ENCODE peak calls at places on chromosomes 3 and 15, in six cellular contexts. L, A, K, Y, W and U are unnamed samples.

GRCh38 chr3:157242836-157243235 is 82.9 kb upstream of the CCNL1 start:
- DNase-seq in L (no peak), A (no peak), K (no peak), Y (no peak), W (no peak), U (no peak)

GRCh38 chr3:64255941-64256340 is 30.7 kb upstream of the PRICKLE2 start:
- DNase-seq in L (no peak), A (no peak), K (no peak), Y (no peak), W (no peak), U (no peak)

GRCh38 chr3:11600501-11601282 is 43.0 kb downstream of the VGLL4 start:
- DNase-seq in L (peak), A (peak), K (peak), Y (peak), W (no peak), U (no peak)

GRCh38 chr3:69710153-69710977 is 28.9 kb upstream of the MITF start:
- DNase-seq in L (no peak), A (no peak), K (no peak), Y (no peak), W (no peak), U (no peak)

GRCh38 chr3:43185656-43186375 is 79.9 kb upstream of the POMGNT2 start:
- DNase-seq in L (no peak), A (no peak), K (no peak), Y (no peak), W (no peak), U (no peak)

GRCh38 chr3:122583770-122584169 is 6.3 kb downstream of the PARP15 start:
- DNase-seq in L (no peak), A (no peak), K (no peak), Y (no peak), W (no peak), U (no peak)

GRCh38 chr3:172557515-172558220 is 34.4 kb upstream of the TNFSF10 start:
- DNase-seq in L (no peak), A (no peak), K (no peak), Y (no peak), W (no peak), U (no peak)

GRCh38 chr15:60905587-60905986 is 323.5 kb downstream of the RORA start:
- DNase-seq in L (no peak), A (no peak), K (peak), Y (no peak), W (no peak), U (no peak)

GRCh38 chr15:40414816-40415215 is 9.2 kb downstream of the IVD start:
- DNase-seq in L (no peak), A (no peak), K (no peak), Y (no peak), W (peak), U (no peak)

GRCh38 chr15:33374181-33375006 is 63.6 kb downstream of the RYR3 start:
- DNase-seq in L (no peak), A (no peak), K (no peak), Y (no peak), W (no peak), U (no peak)

GRCh38 chr15:87609474-87609873 is 647.1 kb downstream of the NTRK3 start:
- DNase-seq in L (no peak), A (no peak), K (no peak), Y (no peak), W (no peak), U (peak)

GRCh38 chr3:65902304-65902793 is 136.4 kb downstream of the MAGI1 start:
- DNase-seq in L (no peak), A (no peak), K (peak), Y (no peak), W (no peak), U (no peak)

GRCh38 chr3:98770261-98771039 is 7.3 kb downstream of the ST3GAL6 start:
- DNase-seq in L (no peak), A (no peak), K (peak), Y (no peak), W (peak), U (no peak)

GRCh38 chr15:73326157-73326556 is 42.6 kb downstream of the HCN4 start:
- DNase-seq in L (no peak), A (no peak), K (no peak), Y (peak), W (peak), U (no peak)

GRCh38 chr3:62723171-62723570 is 152.0 kb downstream of the CADPS start:
- DNase-seq in L (no peak), A (no peak), K (no peak), Y (no peak), W (no peak), U (no peak)

GRCh38 chr3:72337480-72337855 is 510.8 kb downstream of the SHQ1 start:
- DNase-seq in L (no peak), A (no peak), K (no peak), Y (no peak), W (no peak), U (peak)

GRCh38 chr3:152834354-152835310 is at the start of gene P2RY1:
- DNase-seq in L (peak), A (peak), K (peak), Y (peak), W (peak), U (peak)

GRCh38 chr15:100525894-100526512 is 2.7 kb downstream of the CERS3 start:
- DNase-seq in L (peak), A (no peak), K (peak), Y (no peak), W (no peak), U (no peak)

GRCh38 chr3:121651684-121652083 is 9.0 kb downstream of the HCLS1 start:
- DNase-seq in L (no peak), A (no peak), K (no peak), Y (no peak), W (no peak), U (peak)

GRCh38 chr15:41934843-41935242 is 37.5 kb downstream of the EHD4 start:
- DNase-seq in L (no peak), A (no peak), K (peak), Y (no peak), W (peak), U (no peak)

GRCh38 chr15:71632571-71633195 is 177.7 kb upstream of the NR2E3 start:
- DNase-seq in L (no peak), A (no peak), K (no peak), Y (no peak), W (no peak), U (no peak)

DNA sequence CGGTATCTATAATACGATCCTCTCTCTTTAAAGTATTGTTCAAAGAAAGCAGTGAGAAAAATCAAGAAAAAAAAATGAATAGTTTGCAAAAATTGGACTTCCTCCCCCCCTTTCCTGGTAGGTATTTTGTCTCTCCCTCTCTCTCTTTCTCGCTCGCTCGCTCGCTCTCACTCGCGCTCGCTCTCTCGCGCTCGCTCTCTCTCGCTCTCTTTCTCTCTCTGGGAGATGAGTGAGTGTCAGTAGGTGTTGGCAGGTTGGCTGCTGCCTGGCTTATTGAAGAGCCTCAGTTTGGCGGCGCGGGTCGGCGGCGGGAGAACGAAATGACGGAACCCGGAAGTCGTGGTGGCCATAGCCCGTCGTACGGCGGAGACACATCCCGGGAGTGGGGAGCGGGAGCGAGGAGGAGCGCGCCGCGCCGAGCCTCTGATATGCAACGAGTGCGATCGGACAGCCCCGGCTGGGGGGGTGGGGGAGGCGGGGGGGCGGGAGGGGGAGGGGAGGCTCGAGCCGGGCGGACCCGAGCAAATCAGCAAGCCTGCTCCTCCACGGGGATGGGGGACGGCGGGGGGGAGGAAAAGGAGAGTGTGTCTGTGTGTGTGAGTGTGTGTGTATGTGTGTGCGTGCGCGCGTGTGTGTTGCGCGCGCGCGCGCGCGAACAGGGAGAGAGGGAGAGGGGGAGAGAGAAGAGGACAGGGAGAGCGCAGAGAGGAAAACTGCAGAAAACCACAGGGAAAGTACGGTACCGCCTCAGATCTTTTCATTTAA is at the start of gene MEIS2:
- DNase-seq in L (peak), A (peak), K (peak), Y (peak), W (peak), U (peak)
- TF ChIP-seq POLR2A in L (peak), A (peak), K (peak), Y (peak), W (no peak), U (no peak)

GRCh38 chr15:23565395-23566069 is at the start of gene MKRN3:
- DNase-seq in L (no peak), A (peak), K (peak), Y (no peak), W (no peak), U (peak)
- TF ChIP-seq POLR2A in L (no peak), A (peak), K (no peak), Y (no peak), W (no peak), U (peak)

DNA sequence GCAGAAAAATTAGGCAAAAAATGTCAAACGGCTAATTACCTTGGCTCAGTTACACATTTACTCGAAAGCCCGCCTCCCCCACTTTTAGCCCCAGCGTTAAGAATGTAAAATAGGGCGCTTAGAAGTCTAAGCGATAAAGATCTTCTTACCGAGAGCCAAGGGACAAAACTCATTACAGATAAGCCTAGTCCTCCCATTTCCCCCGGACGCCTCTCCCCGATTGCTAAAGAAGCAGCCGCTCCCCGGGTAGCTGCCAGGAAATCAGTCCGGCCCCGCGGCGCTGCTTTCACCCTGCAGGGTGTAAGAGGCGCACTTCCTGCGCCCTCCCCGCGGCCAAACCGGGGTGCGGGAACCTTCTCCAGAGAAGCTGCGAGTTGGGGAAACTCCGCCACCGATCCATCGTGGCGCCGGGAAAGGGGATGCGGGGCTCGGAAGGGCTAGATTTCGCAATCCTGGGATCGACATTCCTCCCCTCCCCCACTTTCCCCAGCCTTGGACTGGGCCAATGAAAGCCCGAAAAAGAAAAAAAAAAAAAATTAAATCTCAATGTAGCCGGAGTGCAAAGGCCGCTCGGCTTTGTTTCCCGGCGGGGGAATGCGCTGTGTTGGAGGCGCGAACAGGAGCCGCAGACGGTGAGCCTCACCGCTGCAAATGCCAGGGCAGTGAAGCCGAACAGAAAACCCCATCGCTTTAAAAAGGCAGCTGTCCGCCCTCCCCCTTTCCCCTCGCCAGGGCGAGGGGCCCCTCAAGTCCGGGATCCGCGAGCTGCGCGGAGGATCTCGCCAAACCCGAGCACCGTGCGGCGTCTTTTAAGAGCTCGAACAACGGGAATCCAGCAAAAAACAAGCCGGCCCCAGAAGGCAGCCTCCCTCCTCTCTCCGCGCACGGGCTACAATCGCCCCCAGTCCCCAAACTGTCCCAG is 658 bp upstream of the PTPRG start:
- DNase-seq in L (peak), A (peak), K (peak), Y (peak), W (peak), U (peak)
- TF ChIP-seq POLR2A in L (no peak), A (no peak), K (peak), Y (no peak), W (no peak), U (no peak)

GRCh38 chr15:88655780-88656488 is 17.1 kb downstream of the ISG20 start:
- DNase-seq in L (no peak), A (no peak), K (no peak), Y (no peak), W (peak), U (no peak)
- TF ChIP-seq POLR2A in L (no peak), A (no peak), K (no peak), Y (no peak), W (no peak), U (no peak)

GRCh38 chr15:85579957-85580694 is 199.7 kb downstream of the AKAP13 start:
- DNase-seq in L (peak), A (peak), K (peak), Y (no peak), W (no peak), U (no peak)
- TF ChIP-seq POLR2A in L (no peak), A (no peak), K (peak), Y (peak), W (no peak), U (no peak)

GRCh38 chr3:149654188-149654601 is 3.6 kb downstream of the WWTR1 start:
- DNase-seq in L (no peak), A (no peak), K (no peak), Y (no peak), W (no peak), U (no peak)
- TF ChIP-seq POLR2A in L (no peak), A (no peak), K (no peak), Y (no peak), W (no peak), U (no peak)

GRCh38 chr3:126154391-126155279 is 25.8 kb downstream of the ALDH1L1 start:
- DNase-seq in L (no peak), A (no peak), K (no peak), Y (peak), W (peak), U (no peak)

GRCh38 chr3:126152931-126153694 is 27.3 kb downstream of the ALDH1L1 start:
- DNase-seq in L (no peak), A (no peak), K (no peak), Y (peak), W (peak), U (no peak)

GRCh38 chr3:126152458-126152857 is 27.9 kb downstream of the ALDH1L1 start:
- DNase-seq in L (no peak), A (no peak), K (peak), Y (no peak), W (peak), U (no peak)

GRCh38 chr3:126155280-126155640 is 25.1 kb downstream of the ALDH1L1 start:
- DNase-seq in L (no peak), A (no peak), K (no peak), Y (peak), W (peak), U (no peak)

DNA sequence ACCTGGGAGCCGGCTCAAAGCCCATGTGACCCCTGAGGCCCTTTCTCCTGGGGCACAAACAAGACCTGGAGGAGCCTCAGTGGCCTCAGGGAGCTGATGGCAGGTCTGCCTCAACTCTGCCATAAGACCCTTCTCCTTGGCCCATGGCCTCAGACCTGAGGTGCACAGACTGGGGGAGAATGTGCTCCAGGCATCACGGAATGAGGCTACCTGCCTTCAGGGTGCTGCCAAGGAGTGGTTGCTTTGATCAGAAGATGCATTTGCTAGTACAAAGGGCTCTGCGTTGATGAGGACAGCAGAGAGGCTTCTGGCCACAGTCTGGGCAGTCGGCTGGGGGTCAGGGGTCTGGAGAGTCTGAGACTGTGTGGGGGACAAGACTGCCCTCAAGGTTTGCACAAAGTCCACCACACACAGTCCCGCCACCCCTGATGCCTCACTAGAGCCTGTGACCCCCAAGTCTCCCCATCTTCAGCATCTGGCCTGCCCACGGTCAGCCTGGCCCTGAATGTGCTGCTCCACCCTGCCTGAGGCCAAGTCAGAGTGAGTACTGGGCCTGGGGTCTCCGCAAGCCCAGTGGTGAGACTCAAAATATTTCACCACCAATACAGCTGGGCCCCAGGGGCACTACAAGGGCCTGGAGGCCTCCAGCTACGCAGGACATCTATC is 26.6 kb downstream of the ALDH1L1 start:
- DNase-seq in L (no peak), A (no peak), K (no peak), Y (peak), W (peak), U (no peak)
- TF ChIP-seq POLR2A in L (no peak), A (no peak), K (no peak), Y (no peak), W (no peak), U (no peak)